ENCODE peak calls at places on chromosomes 7 and 10, in nine cellular contexts. G is HCT116, F is thoracic aorta, Y is esophagus squamous epithelium, Q is breast epithelium, Z is AG04450, N is colonic mucosa, M is aorta, C is upper lobe of right lung. K is an unnamed sample.

GRCh38 chr7:44324204-44325126 is 929 bp downstream of the CAMK2B start:
- DNase-seq in M (no peak), C (peak; percentile 50), G (no peak), Z (no peak), Q (no peak), N (no peak), Y (no peak), F (no peak), K (no peak)

GRCh38 chr7:1529383-1530116 is 952 bp upstream of the MAFK start:
- DNase-seq in Y (no peak), G (no peak), F (no peak), C (no peak), Z (no peak), M (peak; percentile 60), N (no peak), Q (no peak), K (no peak)

GRCh38 chr7:5831196-5831595 is 49.4 kb upstream of the OCM start:
- DNase-seq in C (no peak), Z (no peak), G (no peak), N (no peak), Q (peak; percentile 66), F (no peak), M (no peak), Y (no peak), K (no peak)

GRCh38 chr7:149764481-149765398 is 8.6 kb downstream of the ZNF467 start:
- DNase-seq in Z (no peak), Q (no peak), Y (no peak), M (no peak), F (no peak), C (no peak), G (no peak), N (no peak), K (no peak)

GRCh38 chr10:4234661-4235060 is 449.7 kb upstream of the KLF6 start:
- DNase-seq in N (no peak), Q (no peak), M (no peak), C (no peak), Y (no peak), G (no peak), F (no peak), Z (no peak), K (no peak)

GRCh38 chr7:123974326-123974908 is 49.4 kb downstream of the SPAM1 start:
- DNase-seq in Y (no peak), G (no peak), N (no peak), C (no peak), Q (no peak), F (no peak), Z (no peak), M (no peak), K (no peak)

GRCh38 chr10:110395350-110396283 is 90.9 kb upstream of the SMNDC1 start:
- DNase-seq in Z (peak; percentile 86), M (no peak), F (no peak), C (no peak), Q (peak; percentile 44), G (peak; percentile 96), Y (no peak), N (peak; percentile 90), K (no peak)

GRCh38 chr10:44125879-44126675 is 258.8 kb downstream of the CXCL12 start:
- DNase-seq in C (no peak), Y (no peak), Q (no peak), G (no peak), N (no peak), F (no peak), M (no peak), Z (peak; percentile 21), K (no peak)

GRCh38 chr10:44955408-44956070 is 4.1 kb upstream of the RASSF4 start:
- DNase-seq in C (no peak), Y (no peak), N (peak; percentile 17), F (no peak), M (no peak), G (no peak), Z (no peak), Q (no peak), K (no peak)

GRCh38 chr7:55639640-55640039 is 67.3 kb upstream of the VOPP1 start:
- DNase-seq in Z (no peak), F (no peak), M (no peak), Q (no peak), N (no peak), G (no peak), C (no peak), Y (no peak), K (no peak)

GRCh38 chr7:77813180-77813579 is 14.6 kb downstream of the PHTF2 start:
- DNase-seq in Y (no peak), Z (no peak), M (no peak), F (no peak), Q (no peak), N (no peak), G (no peak), C (no peak), K (no peak)
- H3K9me3 ChIP-seq in Y (no peaks in the 10 kb centered on the region), Z (peaks cover 6% of the 10 kb centered on the region), M (peaks cover 1% of the 10 kb centered on the region), F (no peaks in the 10 kb centered on the region), Q (peaks cover 8% of the 10 kb centered on the region), N (no peaks in the 10 kb centered on the region), G (peaks cover 8% of the 10 kb centered on the region), C (peaks cover 6% of the 10 kb centered on the region), K (peaks cover 3% of the 10 kb centered on the region)

GRCh38 chr10:126350216-126350992 is 37.9 kb downstream of the ADAM12 start:
- DNase-seq in Y (no peak), G (peak; percentile 8), C (no peak), Z (peak; percentile 37), M (peak; percentile 52), Q (peak; percentile 38), F (no peak), N (no peak), K (peak; percentile 86)
- H3K4me3 ChIP-seq in Y (no peak overlapping the region), G (no peak overlapping the region), C (no peak overlapping the region), Z (no peak overlapping the region), M (no peak overlapping the region), Q (no peak overlapping the region), F (no peak overlapping the region), N (no peak overlapping the region), K (no peak overlapping the region)

GRCh38 chr7:148717266-148717793 is 18.6 kb downstream of the CUL1 start:
- DNase-seq in Y (no peak), N (no peak), C (no peak), Q (no peak), F (no peak), M (no peak), Z (no peak), G (no peak), K (no peak)
- H3K27ac ChIP-seq in Y (no peak overlapping the region), N (no peak overlapping the region), C (no peak overlapping the region), Q (no peak overlapping the region), F (no peak overlapping the region), M (no peak overlapping the region), Z (no peak overlapping the region), G (no peak overlapping the region), K (no peak overlapping the region)

GRCh38 chr7:64101943-64102655 is 56.9 kb downstream of the ZNF727 start:
- DNase-seq in F (no peak), M (no peak), Y (no peak), N (no peak), G (no peak), Z (no peak), C (peak; percentile 52), Q (no peak), K (no peak)

GRCh38 chr7:64101126-64101942 is 56.1 kb downstream of the ZNF727 start:
- DNase-seq in F (no peak), Y (no peak), N (no peak), Z (no peak), M (no peak), Q (no peak), G (no peak), C (peak; percentile 18), K (no peak)

GRCh38 chr7:64099656-64100531 is 54.7 kb downstream of the ZNF727 start:
- DNase-seq in F (no peak), Q (no peak), Y (no peak), C (peak; percentile 59), Z (no peak), G (no peak), M (no peak), N (no peak), K (no peak)

GRCh38 chr7:64102656-64103400 is 57.6 kb downstream of the ZNF727 start:
- DNase-seq in F (no peak), Q (no peak), Y (no peak), C (peak; percentile 26), G (no peak), Z (no peak), M (no peak), N (no peak), K (no peak)
- H3K9me3 ChIP-seq in F (peaks cover 25% of the 10 kb centered on the region), Q (peaks cover 14% of the 10 kb centered on the region), Y (peaks cover 47% of the 10 kb centered on the region), C (peaks cover 15% of the 10 kb centered on the region), G (peaks cover 6% of the 10 kb centered on the region), Z (peaks cover 52% of the 10 kb centered on the region), M (peaks cover 13% of the 10 kb centered on the region), N (no peaks in the 10 kb centered on the region), K (peaks cover 4% of the 10 kb centered on the region)

GRCh38 chr10:18235477-18235876 is 95.3 kb downstream of the CACNB2 start:
- DNase-seq in Z (no peak), C (no peak), N (no peak), Y (no peak), F (no peak), Q (no peak), G (no peak), M (no peak), K (no peak)

GRCh38 chr10:18238875-18239485 is 98.8 kb downstream of the CACNB2 start:
- DNase-seq in C (no peak), M (no peak), Z (peak; percentile 39), G (peak; percentile 34), F (no peak), Y (no peak), Q (no peak), N (no peak), K (no peak)

GRCh38 chr10:18240185-18240882 is 100.1 kb downstream of the CACNB2 start:
- DNase-seq in G (no peak), F (no peak), N (no peak), Y (no peak), M (no peak), Z (no peak), Q (no peak), C (no peak), K (no peak)
- H3K4me3 ChIP-seq in G (no peak overlapping the region), F (peak overlapping the region; percentile 52), N (no peak overlapping the region), Y (no peak overlapping the region), M (no peak overlapping the region), Z (no peak overlapping the region), Q (no peak overlapping the region), C (peak overlapping the region; percentile 4), K (no peak overlapping the region)

K was measured in RWPE2.